ENCODE peak calls at places on chromosomes 16 and 17, in four cellular contexts. R, Z, N and P are unnamed samples.

GRCh38 chr16:76303637-76304314 is 26.6 kb downstream of the CNTNAP4 start:
- DNase-seq in R (no peak), Z (no peak), N (no peak), P (no peak)

GRCh38 chr17:57645950-57646686 is 99.0 kb downstream of the CCDC182 start:
- DNase-seq in R (no peak), Z (no peak), N (no peak), P (no peak)

GRCh38 chr16:4261557-4262172 is 11.2 kb downstream of the TFAP4 start:
- DNase-seq in R (no peak), Z (peak), N (peak), P (peak)

GRCh38 chr16:1691276-1691675 is 13.2 kb downstream of the JPT2 start:
- DNase-seq in R (no peak), Z (no peak), N (no peak), P (no peak)

GRCh38 chr17:76561332-76561731 is 21.5 kb downstream of the PRCD start:
- DNase-seq in R (no peak), Z (no peak), N (no peak), P (no peak)

GRCh38 chr16:81940781-81941560 is 70.3 kb downstream of the SDR42E1 start:
- DNase-seq in R (no peak), Z (peak), N (peak), P (no peak)

GRCh38 chr17:59725691-59726090 is 18.2 kb downstream of the VMP1 start:
- DNase-seq in R (no peak), Z (no peak), N (peak), P (no peak)

GRCh38 chr16:78122774-78123315 is 23.4 kb downstream of the WWOX start:
- DNase-seq in R (no peak), Z (peak), N (peak), P (peak)

GRCh38 chr17:1083451-1084187 is 86.7 kb downstream of the TIMM22 start:
- DNase-seq in R (no peak), Z (no peak), N (no peak), P (no peak)

GRCh38 chr17:7587420-7587786 is 2.5 kb downstream of the SOX15 start:
- DNase-seq in R (no peak), Z (no peak), N (no peak), P (no peak)

GRCh38 chr16:89549007-89549700 is 11.3 kb upstream of the RPL13 start:
- DNase-seq in R (no peak), Z (no peak), N (no peak), P (no peak)

GRCh38 chr16:16817203-16817602 is 438.3 kb downstream of the NPIPA7 start:
- DNase-seq in R (no peak), Z (no peak), N (no peak), P (no peak)

GRCh38 chr16:46673320-46674013 is 15.5 kb downstream of the VPS35 start:
- DNase-seq in R (peak), Z (peak), N (peak), P (peak)

GRCh38 chr17:2462481-2462880 is 49.2 kb downstream of the METTL16 start:
- DNase-seq in R (no peak), Z (no peak), N (no peak), P (no peak)

GRCh38 chr17:40903129-40903847 is 18.2 kb upstream of the KRT20 start:
- DNase-seq in R (no peak), Z (peak), N (peak), P (no peak)

GRCh38 chr16:53111078-53111776 is 56.4 kb downstream of the CHD9 start:
- DNase-seq in R (no peak), Z (no peak), N (no peak), P (no peak)

GRCh38 chr17:61904094-61904710 is 23.6 kb downstream of the INTS2 start:
- DNase-seq in R (peak), Z (no peak), N (no peak), P (no peak)

GRCh38 chr16:85162478-85163277 is 50.4 kb upstream of the CIBAR2 start:
- DNase-seq in R (no peak), Z (no peak), N (no peak), P (no peak)

GRCh38 chr17:81252336-81253329 is 13.5 kb downstream of the NDUFAF8 start:
- DNase-seq in R (no peak), Z (no peak), N (peak), P (no peak)

GRCh38 chr16:3190949-3191353 is 2.9 kb downstream of the OR1F1 start:
- DNase-seq in R (no peak), Z (no peak), N (peak), P (peak)

GRCh38 chr17:75082683-75083082 is 5.1 kb upstream of the SLC16A5 start:
- DNase-seq in R (no peak), Z (no peak), N (no peak), P (no peak)

GRCh38 chr17:33401253-33401652 is 108.2 kb upstream of the ASIC2 start:
- DNase-seq in R (no peak), Z (no peak), N (no peak), P (no peak)

GRCh38 chr16:30108059-30108855 is 5.1 kb downstream of the GDPD3 start:
- DNase-seq in R (no peak), Z (peak), N (no peak), P (no peak)

GRCh38 chr17:73283841-73284282 is 22.2 kb upstream of the CPSF4L start:
- DNase-seq in R (no peak), Z (no peak), N (no peak), P (no peak)

GRCh38 chr16:24643489-24643888 is 86.0 kb upstream of the TNRC6A start:
- DNase-seq in R (no peak), Z (no peak), N (no peak), P (no peak)

GRCh38 chr16:24646646-24646995 is 82.8 kb upstream of the TNRC6A start:
- DNase-seq in R (no peak), Z (no peak), N (no peak), P (no peak)

DNA sequence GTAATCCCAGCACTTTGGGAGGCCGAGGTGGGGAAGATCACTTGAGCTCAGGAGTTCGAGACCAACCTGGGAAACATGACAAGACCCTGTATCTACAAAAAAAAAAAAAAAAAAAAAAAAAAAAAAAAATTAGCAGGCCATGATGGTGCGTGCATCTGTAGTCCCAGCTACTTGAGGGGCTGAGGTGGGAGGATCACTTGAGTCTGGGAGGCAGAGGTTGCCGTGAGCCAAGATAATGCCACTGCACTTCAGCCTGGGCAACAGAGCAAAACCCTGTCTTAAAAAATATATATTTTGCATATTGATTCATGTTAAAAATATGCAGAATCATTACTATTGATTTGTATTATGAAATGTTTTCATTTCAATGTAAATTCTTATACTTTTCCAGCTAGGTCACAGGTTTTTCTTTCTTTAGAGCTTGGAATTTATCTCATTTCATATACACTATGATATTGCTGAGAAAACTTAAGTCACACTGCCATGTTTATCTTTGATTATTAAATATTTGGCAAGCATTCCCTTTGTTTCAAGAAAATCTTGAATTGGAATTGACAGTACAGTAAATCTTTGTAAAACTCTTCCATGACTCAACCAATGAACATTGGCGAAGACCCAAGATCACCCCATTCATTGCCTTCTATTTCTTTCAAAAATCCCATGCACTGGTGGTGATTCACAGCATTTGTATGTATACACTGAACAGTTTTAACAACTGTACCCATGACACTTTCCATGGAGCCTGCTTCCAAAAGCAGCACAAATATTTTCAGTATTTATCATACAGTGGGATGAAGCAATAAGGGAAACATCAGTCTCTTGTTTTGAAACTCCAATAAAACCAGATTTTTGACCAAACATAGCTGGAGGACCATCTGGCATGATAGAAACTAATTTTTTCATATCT is 83.5 kb upstream of the TNRC6A start:
- DNase-seq in R (no peak), Z (no peak), N (peak), P (no peak)
- TF ChIP-seq TARDBP in R (no peak), Z (no peak), N (no peak), P (no peak)

GRCh38 chr16:86449377-86450095 is 60.8 kb upstream of the FOXF1 start:
- DNase-seq in R (no peak), Z (no peak), N (no peak), P (no peak)
- TF ChIP-seq TARDBP in R (no peak), Z (no peak), N (no peak), P (no peak)

GRCh38 chr16:73185737-73186136 is 137.8 kb upstream of the ZFHX3 start:
- DNase-seq in R (no peak), Z (no peak), N (no peak), P (no peak)
- TF ChIP-seq TARDBP in R (no peak), Z (no peak), N (no peak), P (no peak)

GRCh38 chr17:78343433-78344201 is 16.3 kb downstream of the SOCS3 start:
- DNase-seq in R (no peak), Z (no peak), N (no peak), P (no peak)
- TF ChIP-seq TARDBP in R (no peak), Z (no peak), N (no peak), P (no peak)

GRCh38 chr16:12462690-12463646 is 340.7 kb downstream of the CPPED1 start:
- DNase-seq in R (no peak), Z (no peak), N (no peak), P (no peak)
- TF ChIP-seq TARDBP in R (no peak), Z (no peak), N (no peak), P (no peak)